ENCODE peak calls at places on chromosomes 3 and 15, in nine cellular contexts. S is RWPE2; K is T-helper 1 cell; E is NCI-H1436; G is CD4-positive, alpha-beta memory T cell; N is NT2/D1; Q is kidney glomerular epithelial cell; T is HuH-7.5; P is fibroblast of mammary gland. X is an unnamed sample.

GRCh38 chr3:123695731-123696640 is 111.1 kb upstream of the HACD2 start:
- DNase-seq in K (no peak), T (no peak), E (no peak), S (no peak), Q (no peak), P (no peak), N (no peak), G (no peak), X (no peak)

GRCh38 chr15:83598031-83598430 is 55.9 kb upstream of the ADAMTSL3 start:
- DNase-seq in T (no peak), E (no peak), G (no peak), K (no peak), N (no peak), P (no peak), Q (no peak), S (no peak), X (no peak)

GRCh38 chr3:126472277-126473006 is 3.2 kb downstream of the ZXDC start:
- DNase-seq in S (peak), K (peak), E (peak), N (no peak), T (peak), Q (peak), P (peak), G (no peak), X (peak)

GRCh38 chr3:71684752-71685151 is 40.5 kb downstream of the EIF4E3 start:
- DNase-seq in S (peak), Q (no peak), N (no peak), K (no peak), P (peak), T (no peak), G (no peak), E (no peak), X (no peak)

GRCh38 chr15:48748535-48748934 is 62.3 kb downstream of the CEP152 start:
- DNase-seq in Q (no peak), K (no peak), E (no peak), G (no peak), S (no peak), T (no peak), N (no peak), P (peak), X (no peak)

GRCh38 chr15:99104788-99105515 is at the start of gene SYNM:
- DNase-seq in G (peak), T (peak), P (peak), Q (peak), N (peak), K (peak), E (peak), S (no peak), X (peak)

GRCh38 chr15:59846100-59846499 is 157.0 kb upstream of the BNIP2 start:
- DNase-seq in N (no peak), E (no peak), G (no peak), T (no peak), S (no peak), Q (no peak), P (no peak), K (no peak), X (no peak)

GRCh38 chr3:148333091-148333490 is 364.6 kb upstream of the AGTR1 start:
- DNase-seq in P (no peak), K (no peak), E (no peak), N (no peak), T (no peak), G (no peak), Q (no peak), S (no peak), X (no peak)

GRCh38 chr3:135444058-135444457 is 521.5 kb upstream of the PPP2R3A start:
- DNase-seq in P (no peak), T (no peak), E (no peak), S (no peak), K (no peak), N (no peak), G (no peak), Q (no peak), X (no peak)

GRCh38 chr15:71191296-71191695 is 76.0 kb downstream of the THSD4 start:
- DNase-seq in S (no peak), T (no peak), G (no peak), Q (no peak), K (no peak), P (no peak), E (no peak), N (no peak), X (peak)

GRCh38 chr3:31732548-31732947 is 199.8 kb downstream of the STT3B start:
- DNase-seq in G (no peak), S (no peak), E (no peak), K (no peak), Q (no peak), T (no peak), N (no peak), P (no peak), X (no peak)

GRCh38 chr15:68666120-68666811 is 87.5 kb downstream of the CORO2B start:
- DNase-seq in T (no peak), G (no peak), Q (no peak), S (peak), K (no peak), P (no peak), N (no peak), E (peak), X (no peak)

GRCh38 chr3:34583451-34583850 is 785.0 kb downstream of the PDCD6IP start:
- DNase-seq in T (no peak), K (no peak), Q (no peak), N (no peak), E (no peak), S (no peak), G (no peak), P (no peak), X (no peak)

GRCh38 chr3:123800352-123800682 is 83.8 kb downstream of the MYLK start:
- DNase-seq in P (peak), E (no peak), K (no peak), S (no peak), G (no peak), N (no peak), T (no peak), Q (no peak), X (no peak)

GRCh38 chr3:1699361-1699920 is 399.2 kb upstream of the CNTN4 start:
- DNase-seq in P (no peak), E (no peak), T (no peak), K (no peak), N (no peak), G (no peak), S (no peak), Q (no peak), X (no peak)

GRCh38 chr15:60548101-60548500 is 69.2 kb upstream of the ICE2 start:
- DNase-seq in K (peak), E (no peak), T (no peak), P (no peak), Q (no peak), G (peak), S (no peak), N (no peak), X (no peak)

GRCh38 chr3:61538486-61538885 is 22.9 kb upstream of the PTPRG start:
- DNase-seq in N (no peak), S (no peak), K (no peak), Q (no peak), T (no peak), E (no peak), G (no peak), P (no peak), X (no peak)

GRCh38 chr3:149898771-149899170 is 71.9 kb downstream of the PFN2 start:
- DNase-seq in N (no peak), T (no peak), S (no peak), E (no peak), G (no peak), Q (peak), P (peak), K (no peak), X (no peak)

GRCh38 chr15:36961956-36962355 is 138.4 kb downstream of the MEIS2 start:
- DNase-seq in K (no peak), G (no peak), S (no peak), E (no peak), T (no peak), N (no peak), P (no peak), Q (peak), X (no peak)

GRCh38 chr15:62316413-62317060 is 151.5 kb upstream of the C2CD4B start:
- DNase-seq in Q (no peak), N (no peak), S (no peak), E (no peak), G (no peak), K (no peak), T (no peak), P (no peak), X (no peak)